ENCODE peak calls at places on chromosomes 16 and 17, in six cellular contexts. W, D, H, L, M and U are unnamed samples. For H3K4me1, the result is how much of the 10 kb centered on the place peaks cover.

GRCh38 chr16:10805362-10805761 is 13.2 kb downstream of the TVP23A start:
- DNase-seq in M (no peak), L (no peak), W (no peak), H (no peak), D (no peak), U (no peak)

GRCh38 chr17:80446645-80447405 is 29.6 kb downstream of the NPTX1 start:
- DNase-seq in M (no peak), W (no peak), D (no peak), L (no peak), H (no peak), U (peak)

GRCh38 chr17:75181608-75182318 is 996 bp downstream of the SUMO2 start:
- DNase-seq in L (peak), W (no peak), M (peak), D (peak), H (peak), U (no peak)

GRCh38 chr16:56262148-56262878 is 71.0 kb downstream of the GNAO1 start:
- DNase-seq in W (no peak), M (no peak), H (no peak), D (peak), L (no peak), U (no peak)

GRCh38 chr16:16014329-16015224 is 65.2 kb downstream of the ABCC1 start:
- DNase-seq in H (no peak), M (peak), W (peak), L (peak), D (no peak), U (peak)

GRCh38 chr16:88379694-88380040 is 3.1 kb upstream of the ZNF469 start:
- DNase-seq in L (no peak), H (no peak), D (no peak), M (peak), W (no peak), U (no peak)

GRCh38 chr17:39209317-39210092 is 9.4 kb downstream of the RPL19 start:
- DNase-seq in H (no peak), M (peak), W (peak), D (peak), L (peak), U (peak)

GRCh38 chr17:11081342-11081741 is 159.7 kb upstream of the SHISA6 start:
- DNase-seq in H (no peak), L (no peak), D (no peak), W (no peak), M (no peak), U (no peak)

GRCh38 chr16:12061336-12062055 is 85.0 kb downstream of the SNX29 start:
- DNase-seq in D (no peak), H (no peak), L (no peak), M (no peak), W (peak), U (peak)

GRCh38 chr16:17724242-17724898 is 253.6 kb upstream of the XYLT1 start:
- DNase-seq in W (peak), H (no peak), M (no peak), L (no peak), D (no peak), U (peak)

GRCh38 chr16:14491831-14492529 is 138.1 kb downstream of the PARN start:
- DNase-seq in D (no peak), M (no peak), H (no peak), L (no peak), W (no peak), U (no peak)

GRCh38 chr17:44503080-44503842 is at the start of gene GPATCH8:
- DNase-seq in L (peak), W (peak), D (peak), M (peak), H (peak), U (peak)

GRCh38 chr16:79320956-79321355 is 279.6 kb downstream of the MAF start:
- DNase-seq in L (no peak), H (no peak), M (peak), D (no peak), W (no peak), U (no peak)

GRCh38 chr17:64178011-64178825 is 48.3 kb upstream of the ERN1 start:
- DNase-seq in M (no peak), W (no peak), L (no peak), D (no peak), H (no peak), U (peak)

GRCh38 chr17:80671039-80671822 is 126.6 kb downstream of the RPTOR start:
- DNase-seq in H (no peak), M (no peak), D (no peak), L (no peak), W (no peak), U (no peak)

GRCh38 chr16:2236362-2237075 is at the start of gene DNASE1L2:
- DNase-seq in D (no peak), M (no peak), H (no peak), W (no peak), L (peak), U (no peak)

GRCh38 chr17:38898291-38898679 is 27.1 kb upstream of the LASP1NB start:
- DNase-seq in W (no peak), H (peak), M (no peak), D (no peak), L (no peak), U (no peak)

GRCh38 chr16:23060458-23061320 is 88.6 kb downstream of the USP31 start:
- DNase-seq in M (peak), L (peak), D (peak), W (peak), H (peak), U (peak)

GRCh38 chr16:27745348-27745747 is 195.4 kb downstream of the KATNIP start:
- DNase-seq in D (no peak), H (no peak), L (peak), W (no peak), M (no peak), U (no peak)

GRCh38 chr17:58303981-58304734 is 23.4 kb upstream of the MPO start:
- DNase-seq in L (peak), D (no peak), M (no peak), H (peak), W (no peak), U (peak)

GRCh38 chr16:81688182-81688581 is 90.9 kb upstream of the PLCG2 start:
- DNase-seq in W (peak), D (no peak), M (no peak), H (no peak), L (no peak), U (peak)

GRCh38 chr16:87570938-87571867 is 31.1 kb upstream of the JPH3 start:
- DNase-seq in W (peak), H (no peak), L (peak), D (no peak), M (peak), U (peak)

GRCh38 chr17:9240659-9241370 is 219.5 kb downstream of the NTN1 start:
- DNase-seq in D (no peak), W (peak), M (peak), H (no peak), L (peak), U (peak)

GRCh38 chr17:49260922-49261291 is 30.3 kb upstream of the PHOSPHO1 start:
- DNase-seq in M (no peak), H (no peak), D (no peak), W (no peak), L (no peak), U (no peak)

GRCh38 chr17:40298726-40299125 is 10.3 kb upstream of the RARA start:
- DNase-seq in D (no peak), L (peak), M (no peak), H (no peak), W (peak), U (peak)

GRCh38 chr17:1486802-1487695 is 5.4 kb downstream of the MYO1C start:
- DNase-seq in L (peak), H (no peak), W (peak), M (peak), D (peak), U (peak)

GRCh38 chr17:38459556-38459955 is 31.3 kb downstream of the ARHGAP23 start:
- DNase-seq in D (no peak), H (no peak), W (no peak), M (no peak), L (no peak), U (no peak)

GRCh38 chr17:8326591-8327583 is 12.8 kb upstream of the ODF4 start:
- DNase-seq in W (peak), H (no peak), D (peak), L (peak), M (peak), U (peak)

GRCh38 chr17:48617515-48618365 is 2.6 kb upstream of the HOXB8 start:
- DNase-seq in M (no peak), L (no peak), D (no peak), H (no peak), W (no peak), U (no peak)

GRCh38 chr16:48272837-48273421 is 25.6 kb upstream of the ABCC11 start:
- DNase-seq in W (no peak), L (no peak), H (no peak), D (no peak), M (no peak), U (no peak)

GRCh38 chr16:70692481-70693203 is 6.8 kb upstream of the MTSS2 start:
- DNase-seq in H (no peak), W (no peak), M (peak), D (no peak), L (no peak), U (peak)
- H3K4me1 ChIP-seq in H (under half), W (half or more), M (half or more), D (under half), L (half or more), U (half or more)

DNA sequence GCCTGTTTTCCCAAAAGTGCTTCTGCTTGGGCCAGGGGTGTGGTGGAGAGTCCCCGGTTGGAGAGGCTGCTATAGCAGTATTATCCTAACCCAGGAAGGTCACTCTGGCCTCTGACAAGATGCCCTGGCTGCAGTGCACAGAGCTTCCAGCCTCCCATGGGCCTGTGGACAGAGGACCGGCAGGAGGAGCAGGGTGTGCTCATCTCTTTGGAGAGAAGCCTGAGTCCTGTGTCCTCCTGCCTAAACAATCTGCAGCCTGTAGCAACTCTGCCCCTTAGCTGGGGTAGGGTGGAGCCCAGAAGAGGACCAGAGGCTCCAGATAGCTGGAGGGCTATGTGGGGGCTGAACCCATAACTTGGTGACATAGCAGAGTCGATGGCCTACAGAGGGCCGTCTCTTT is 78.0 kb downstream of the MPRIP start:
- DNase-seq in M (no peak), D (no peak), H (no peak), L (no peak), W (no peak), U (no peak)
- H3K27ac ChIP-seq in M (peak), D (peak), H (no peak), L (peak), W (no peak), U (no peak)

GRCh38 chr16:85026696-85027095 is 899 bp upstream of the KIAA0513 start:
- DNase-seq in M (no peak), D (no peak), H (no peak), W (no peak), L (no peak), U (no peak)
- H3K4me3 ChIP-seq in M (peak), D (no peak), H (no peak), W (peak), L (peak), U (peak)

GRCh38 chr16:5073279-5073629 is 1.6 kb downstream of the ALG1 start:
- DNase-seq in M (no peak), W (peak), L (no peak), H (no peak), D (no peak), U (peak)
- H3K4me1 ChIP-seq in M (under half), W (under half), L (under half), H (under half), D (under half), U (under half)